ENCODE peak calls at places on chromosomes 12 and 14, in five cellular contexts. V is AG04450, Z is tibial nerve, D is endodermal cell, K is aorta. U is an unnamed sample.
A peak's percentile ranks its signal among the peaks of the same experiment; 100 is the strongest.

GRCh38 chr12:94614288-94614721 is 36.1 kb downstream of the TMCC3 start:
- DNase-seq in D (peak; percentile 78), V (no peak), Z (no peak), K (no peak), U (no peak)

GRCh38 chr12:54977857-54978256 is 6.7 kb downstream of the TESPA1 start:
- DNase-seq in D (no peak), Z (no peak), K (no peak), V (no peak), U (no peak)

GRCh38 chr12:120098756-120099470 is 17.6 kb downstream of the RAB35 start:
- DNase-seq in Z (no peak), D (no peak), K (no peak), V (no peak), U (no peak)

GRCh38 chr12:105291531-105291930 is 39.0 kb upstream of the C12orf75 start:
- DNase-seq in K (no peak), Z (no peak), V (no peak), D (no peak), U (no peak)

GRCh38 chr12:57476162-57476992 is 3.3 kb downstream of the ARHGAP9 start:
- DNase-seq in Z (no peak), V (no peak), D (peak; percentile 85), K (peak; percentile 81), U (no peak)

GRCh38 chr12:71746983-71747611 is 7.6 kb upstream of the RAB21 start:
- DNase-seq in V (peak; percentile 42), K (no peak), D (peak; percentile 82), Z (no peak), U (peak; percentile 2)

GRCh38 chr14:81095539-81095938 is 125.2 kb downstream of the GTF2A1 start:
- DNase-seq in V (no peak), Z (no peak), D (no peak), K (no peak), U (no peak)

GRCh38 chr12:14238224-14238792 is 127.2 kb upstream of the ATF7IP start:
- DNase-seq in K (no peak), V (no peak), D (no peak), Z (no peak), U (no peak)

GRCh38 chr12:66044731-66045130 is 85.8 kb downstream of the LLPH start:
- DNase-seq in V (no peak), K (no peak), D (no peak), Z (no peak), U (no peak)

GRCh38 chr14:21024668-21025373 is at the start of gene NDRG2:
- DNase-seq in K (peak; percentile 89), D (peak; percentile 96), V (no peak), Z (peak; percentile 71), U (peak; percentile 62)

GRCh38 chr14:102764220-102764671 is 13.0 kb upstream of the TRAF3 start:
- DNase-seq in V (no peak), Z (no peak), K (no peak), D (peak; percentile 43), U (no peak)

GRCh38 chr14:88630565-88630964 is 67.7 kb downstream of the ZC3H14 start:
- DNase-seq in K (no peak), V (no peak), Z (no peak), D (no peak), U (no peak)

GRCh38 chr12:66014818-66015217 is 115.7 kb downstream of the LLPH start:
- DNase-seq in V (peak; percentile 30), Z (no peak), K (no peak), D (no peak), U (no peak)

GRCh38 chr12:3611853-3612703 is 121.1 kb downstream of the PRMT8 start:
- DNase-seq in V (no peak), D (no peak), K (peak; percentile 49), Z (no peak), U (no peak)

GRCh38 chr12:113200016-113200797 is 14.7 kb downstream of the RITA1 start:
- DNase-seq in D (no peak), V (no peak), Z (no peak), K (peak; percentile 73), U (no peak)

GRCh38 chr12:94326727-94327126 is 132.9 kb downstream of the CEP83 start:
- DNase-seq in Z (no peak), D (no peak), V (peak; percentile 30), K (no peak), U (no peak)

GRCh38 chr12:67594888-67595287 is 53.7 kb upstream of the DYRK2 start:
- DNase-seq in Z (no peak), V (no peak), K (no peak), D (no peak), U (no peak)

GRCh38 chr14:94449930-94450329 is 2.7 kb downstream of the SERPINA11 start:
- DNase-seq in D (no peak), V (no peak), Z (no peak), K (no peak), U (no peak)

GRCh38 chr14:71651228-71651627 is 281.0 kb upstream of the RGS6 start:
- DNase-seq in D (no peak), Z (no peak), V (peak; percentile 72), K (no peak), U (no peak)

GRCh38 chr14:75277796-75278421 is 719 bp upstream of the FOS start:
- DNase-seq in D (no peak), V (no peak), Z (no peak), K (no peak), U (no peak)

GRCh38 chr14:56004807-56005579 is 113.2 kb upstream of the PELI2 start:
- DNase-seq in V (peak; percentile 44), Z (no peak), D (peak; percentile 53), K (no peak), U (no peak)

GRCh38 chr12:21583587-21583986 is 21.1 kb downstream of the GYS2 start:
- DNase-seq in K (no peak), V (no peak), D (no peak), Z (no peak), U (no peak)

GRCh38 chr12:128091931-128092330 is 175.0 kb upstream of the TMEM132C start:
- DNase-seq in Z (no peak), D (peak; percentile 34), V (no peak), K (no peak), U (no peak)

GRCh38 chr12:9781360-9781759 is 20.7 kb upstream of the CD69 start:
- DNase-seq in V (no peak), Z (no peak), K (no peak), D (no peak), U (no peak)

DNA sequence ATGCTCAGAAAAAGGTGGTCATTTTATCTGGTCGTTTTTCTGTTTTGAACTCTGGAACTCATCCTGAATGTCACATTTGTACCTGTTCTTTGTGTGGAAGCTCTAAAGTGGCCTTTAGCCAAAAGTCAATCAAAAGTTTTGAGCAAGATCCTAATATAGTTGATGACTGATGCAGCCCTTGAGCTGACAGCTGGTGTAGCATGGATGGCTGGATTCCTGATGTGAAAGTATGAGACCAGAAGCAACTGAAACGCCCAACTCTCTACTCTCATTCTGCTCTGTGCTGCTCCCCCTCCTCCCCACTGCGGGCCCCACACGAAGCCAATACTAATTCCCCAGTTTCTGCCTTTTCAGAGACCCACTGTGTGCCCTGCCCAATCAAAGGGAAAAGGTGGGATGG is 10.3 kb upstream of the MYH7 start:
- DNase-seq in V (no peak), Z (no peak), D (no peak), K (no peak), U (no peak)
- H3K27ac ChIP-seq in V (no peak overlapping the region), Z (no peak overlapping the region), D (no peak overlapping the region), K (no peak overlapping the region), U (no peak overlapping the region)

GRCh38 chr12:69513297-69513696 is 43.1 kb downstream of the FRS2 start:
- DNase-seq in V (no peak), D (no peak), K (no peak), Z (no peak), U (no peak)
- H3K27ac ChIP-seq in V (no peak overlapping the region), D (no peak overlapping the region), K (no peak overlapping the region), Z (no peak overlapping the region), U (no peak overlapping the region)

DNA sequence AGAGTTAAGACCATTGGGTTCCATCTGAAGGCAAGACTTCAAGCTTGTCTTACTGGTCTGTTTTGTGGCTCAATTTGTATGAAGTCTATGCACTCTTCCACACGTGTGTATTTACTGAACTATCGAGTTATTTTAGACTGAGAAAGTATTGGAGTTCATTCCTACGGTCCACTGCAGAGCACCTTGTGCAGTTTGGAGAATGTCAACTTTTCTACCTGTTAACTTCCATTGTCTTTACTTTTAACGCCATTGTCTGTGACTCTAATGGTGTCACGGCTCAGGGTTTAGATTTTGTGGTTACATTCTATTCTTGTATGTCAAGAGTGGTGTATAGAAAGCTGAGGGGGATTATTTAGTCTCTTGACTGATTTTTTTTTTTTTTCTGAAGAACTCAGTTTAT is 3.8 kb downstream of the HIF1A start:
- DNase-seq in D (no peak), V (no peak), K (no peak), Z (no peak), U (no peak)
- H3K27ac ChIP-seq in D (no peak overlapping the region), V (no peak overlapping the region), K (no peak overlapping the region), Z (no peak overlapping the region), U (no peak overlapping the region)

GRCh38 chr14:24399981-24400718 is 1.3 kb downstream of the NYNRIN start:
- DNase-seq in K (no peak), Z (no peak), V (no peak), D (no peak), U (no peak)

GRCh38 chr14:24397639-24398297 is 1.0 kb upstream of the NYNRIN start:
- DNase-seq in V (no peak), K (no peak), Z (no peak), D (no peak), U (no peak)

GRCh38 chr14:24401810-24402702 is 3.3 kb downstream of the NYNRIN start:
- DNase-seq in D (no peak), V (no peak), K (no peak), Z (no peak), U (no peak)

GRCh38 chr14:24398298-24398942 is 383 bp upstream of the NYNRIN start:
- DNase-seq in D (peak; percentile 80), K (no peak), V (no peak), Z (no peak), U (no peak)

GRCh38 chr14:24398943-24399801 is at the start of gene NYNRIN:
- DNase-seq in Z (no peak), D (peak; percentile 85), V (no peak), K (peak; percentile 84), U (no peak)
- H3K27ac ChIP-seq in Z (peak within 1 kb of the TSS; percentile 89), D (no peak within 1 kb of the TSS), V (no peak within 1 kb of the TSS), K (no peak within 1 kb of the TSS), U (peak within 1 kb of the TSS; percentile 52)